ENCODE peak calls at places on chromosomes 4 and X, in ten cellular contexts. S, L, O, Y, U, Q, R, V, G and A are unnamed samples.

GRCh38 chr4:25367004-25367621 is 9.9 kb upstream of the ANAPC4 start:
- DNase-seq in L (no peak), S (peak; percentile 63), O (no peak), Y (no peak), G (no peak), Q (no peak), V (peak; percentile 43), U (no peak), R (peak; percentile 54), A (no peak)

GRCh38 chr4:79421483-79421882 is 13.5 kb upstream of the GK2 start:
- DNase-seq in V (no peak), Q (no peak), G (no peak), R (no peak), O (no peak), Y (no peak), L (no peak), S (no peak), U (no peak), A (no peak)

GRCh38 chr4:151960449-151961246 is 199.8 kb upstream of the GATB start:
- DNase-seq in V (no peak), U (peak; percentile 3), Y (no peak), L (no peak), S (no peak), O (no peak), Q (no peak), G (no peak), R (no peak), A (no peak)

GRCh38 chr4:99438578-99438875 is 3.4 kb upstream of the ADH7 start:
- DNase-seq in V (no peak), G (no peak), Q (no peak), R (peak; percentile 59), L (no peak), Y (no peak), O (no peak), S (peak; percentile 19), U (no peak), A (no peak)

GRCh38 chr4:77418333-77418732 is 187.3 kb upstream of the CXCL13 start:
- DNase-seq in O (no peak), R (peak; percentile 6), Y (no peak), U (no peak), L (peak; percentile 24), Q (no peak), S (peak; percentile 8), V (no peak), G (no peak), A (no peak)

GRCh38 chrX:9708923-9709553 is 56.6 kb downstream of the GPR143 start:
- DNase-seq in V (peak; percentile 46), Q (peak; percentile 32), U (peak; percentile 16), O (peak; percentile 64), Y (peak; percentile 8), G (peak; percentile 67), R (peak; percentile 47), L (peak; percentile 15), S (peak; percentile 58), A (peak; percentile 77)

GRCh38 chr4:109359040-109359646 is 56.7 kb upstream of the COL25A1 start:
- DNase-seq in L (no peak), O (no peak), Y (no peak), V (no peak), R (no peak), S (no peak), U (no peak), G (no peak), Q (no peak), A (no peak)

GRCh38 chr4:123811763-123812390 is 415.3 kb downstream of the SPRY1 start:
- DNase-seq in S (no peak), G (peak; percentile 17), V (peak; percentile 0), R (no peak), U (no peak), Y (no peak), O (no peak), Q (no peak), L (no peak), A (no peak)